ENCODE peak calls at places on chromosomes 13 and 19, in eight cellular contexts. F, U, P, J, E, N, G and Z are unnamed samples.

GRCh38 chr13:94478913-94479312 is 569 bp downstream of the DCT start:
- DNase-seq in F (no peak), G (no peak), U (no peak), N (no peak), J (no peak), P (no peak), E (no peak), Z (no peak)

GRCh38 chr13:26914148-26914547 is 153.6 kb upstream of the GPR12 start:
- DNase-seq in F (no peak), P (no peak), N (no peak), U (no peak), E (no peak), G (no peak), J (no peak), Z (no peak)

GRCh38 chr13:24273926-24274325 is 35.5 kb upstream of the C1QTNF9 start:
- DNase-seq in G (no peak), N (no peak), F (no peak), P (no peak), E (no peak), U (no peak), J (no peak), Z (no peak)

GRCh38 chr19:49132974-49133609 is 13.7 kb downstream of the PPFIA3 start:
- DNase-seq in U (no peak), N (peak), P (no peak), F (no peak), G (no peak), J (no peak), E (no peak), Z (peak)

GRCh38 chr19:1243768-1244692 is 2.5 kb downstream of the ATP5F1D start:
- DNase-seq in E (peak), U (peak), P (no peak), N (peak), G (peak), F (peak), J (peak), Z (peak)

GRCh38 chr19:42816901-42817300 is 51.4 kb upstream of the PSG8 start:
- DNase-seq in J (no peak), E (peak), F (peak), G (no peak), U (no peak), P (no peak), N (no peak), Z (no peak)

GRCh38 chr13:39552233-39552632 is 50.8 kb downstream of the LHFPL6 start:
- DNase-seq in G (no peak), E (no peak), P (no peak), N (no peak), U (no peak), F (no peak), J (peak), Z (no peak)

GRCh38 chr19:23437901-23438300 is 42.6 kb upstream of the ZNF91 start:
- DNase-seq in N (peak), U (peak), E (no peak), G (no peak), F (no peak), J (no peak), P (no peak), Z (no peak)

GRCh38 chr19:51479531-51480331 is 1.4 kb downstream of the CEACAM18 start:
- DNase-seq in N (no peak), P (no peak), E (no peak), U (no peak), F (no peak), G (no peak), J (no peak), Z (no peak)

GRCh38 chr19:46776927-46777911 is 11.2 kb downstream of the SLC1A5 start:
- DNase-seq in P (no peak), F (no peak), J (no peak), E (no peak), N (no peak), G (no peak), U (no peak), Z (no peak)